ENCODE peak calls at places on chromosomes 11 and 22, in seven cellular contexts. N is Karpas-422, J is lower lobe of right lung, S is foreskin keratinocyte, W is thoracic aorta, V is RWPE2, B is neural progenitor cell. C is an unnamed sample.

GRCh38 chr11:117928818-117929567 is at the start of gene TMPRSS13:
- DNase-seq in N (no peak), J (peak), S (peak), W (no peak), V (no peak), B (no peak), C (peak)

GRCh38 chr11:112877561-112877960 is 83.7 kb upstream of the NCAM1 start:
- DNase-seq in N (no peak), J (no peak), S (no peak), W (no peak), V (no peak), B (peak), C (no peak)

GRCh38 chr11:71185411-71185810 is 67.0 kb downstream of the SHANK2 start:
- DNase-seq in N (no peak), J (no peak), S (no peak), W (no peak), V (no peak), B (no peak), C (no peak)

GRCh38 chr11:45289369-45289768 is 3.2 kb upstream of the SYT13 start:
- DNase-seq in N (no peak), J (no peak), S (no peak), W (no peak), V (no peak), B (no peak), C (no peak)

GRCh38 chr22:44085743-44086741 is 61.9 kb downstream of the PARVB start:
- DNase-seq in N (peak), J (peak), S (peak), W (no peak), V (no peak), B (peak), C (peak)

GRCh38 chr22:45280583-45280972 is 4.2 kb upstream of the UPK3A start:
- DNase-seq in N (no peak), J (no peak), S (no peak), W (no peak), V (no peak), B (no peak), C (no peak)

GRCh38 chr11:68855205-68855978 is 13.7 kb upstream of the CPT1A start:
- DNase-seq in N (no peak), J (peak), S (no peak), W (no peak), V (no peak), B (peak), C (no peak)

GRCh38 chr22:37659066-37659896 is 758 bp downstream of the PDXP start:
- DNase-seq in N (peak), J (peak), S (no peak), W (no peak), V (no peak), B (no peak), C (no peak)

GRCh38 chr11:5596611-5597201 is at the start of gene TRIM6:
- DNase-seq in N (no peak), J (peak), S (no peak), W (no peak), V (peak), B (peak), C (no peak)

DNA sequence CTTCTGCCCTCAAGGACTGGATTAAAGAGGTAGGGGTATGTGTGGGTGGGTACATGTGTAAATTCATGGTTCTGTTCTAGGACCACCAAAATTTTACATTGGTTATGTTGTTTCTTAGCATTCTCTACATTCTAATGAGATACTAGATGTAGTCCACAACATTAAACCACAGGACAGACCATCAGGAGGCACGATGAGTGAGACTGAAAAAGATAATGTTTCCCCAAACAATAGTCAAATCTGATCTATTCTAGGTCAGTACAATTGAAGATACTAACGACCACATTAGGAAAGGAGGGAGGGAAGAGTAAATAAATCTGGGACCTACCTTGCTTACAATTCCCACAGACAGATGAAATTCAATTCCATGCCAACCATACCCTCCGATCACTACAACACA is 42.2 kb downstream of the MRTFA start:
- DNase-seq in N (no peak), J (no peak), S (no peak), W (no peak), V (no peak), B (no peak), C (no peak)
- H3K27ac ChIP-seq in N (peak), J (no peak), S (no peak), W (no peak), V (peak), B (no peak), C (no peak)

GRCh38 chr11:125566235-125566634 is 3.0 kb upstream of the EI24 start:
- DNase-seq in N (no peak), J (no peak), S (no peak), W (no peak), V (no peak), B (no peak), C (no peak)
- H3K27ac ChIP-seq in N (no peak), J (no peak), S (no peak), W (no peak), V (no peak), B (no peak), C (no peak)

DNA sequence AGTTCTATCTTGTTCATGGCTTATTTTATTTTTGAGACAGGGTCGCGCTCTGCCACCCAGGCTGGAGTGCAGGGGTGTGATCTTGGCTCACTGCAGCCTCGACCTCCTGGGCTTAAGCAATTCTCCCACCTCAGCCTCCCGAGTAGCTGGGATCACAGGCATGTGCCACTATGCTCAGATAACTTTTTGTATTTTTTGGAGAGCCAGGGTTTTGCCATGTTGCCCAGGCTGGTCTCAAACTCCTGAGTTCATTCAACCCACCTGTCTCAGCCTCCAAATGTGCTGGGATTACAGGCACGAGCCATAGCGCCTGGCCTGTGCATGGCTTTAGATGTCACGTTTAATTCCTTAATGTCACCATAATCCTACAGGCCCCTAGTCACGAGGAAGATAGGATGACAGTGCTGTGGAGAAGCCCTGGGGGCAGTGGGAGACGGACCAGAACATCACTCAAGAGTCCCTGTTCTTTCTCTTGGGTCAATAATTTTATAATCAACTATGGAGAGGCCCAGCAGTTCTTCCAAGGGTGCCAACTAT is 99.5 kb downstream of the RDX start:
- DNase-seq in N (no peak), J (no peak), S (no peak), W (no peak), V (no peak), B (no peak), C (no peak)
- H3K27ac ChIP-seq in N (no peak), J (no peak), S (no peak), W (no peak), V (peak), B (no peak), C (peak)

GRCh38 chr11:67415501-67416304 is at the start of gene CARNS1:
- DNase-seq in N (no peak), J (no peak), S (no peak), W (no peak), V (no peak), B (peak), C (no peak)
- H3K27ac ChIP-seq in N (no peak), J (peak), S (no peak), W (peak), V (no peak), B (no peak), C (no peak)

DNA sequence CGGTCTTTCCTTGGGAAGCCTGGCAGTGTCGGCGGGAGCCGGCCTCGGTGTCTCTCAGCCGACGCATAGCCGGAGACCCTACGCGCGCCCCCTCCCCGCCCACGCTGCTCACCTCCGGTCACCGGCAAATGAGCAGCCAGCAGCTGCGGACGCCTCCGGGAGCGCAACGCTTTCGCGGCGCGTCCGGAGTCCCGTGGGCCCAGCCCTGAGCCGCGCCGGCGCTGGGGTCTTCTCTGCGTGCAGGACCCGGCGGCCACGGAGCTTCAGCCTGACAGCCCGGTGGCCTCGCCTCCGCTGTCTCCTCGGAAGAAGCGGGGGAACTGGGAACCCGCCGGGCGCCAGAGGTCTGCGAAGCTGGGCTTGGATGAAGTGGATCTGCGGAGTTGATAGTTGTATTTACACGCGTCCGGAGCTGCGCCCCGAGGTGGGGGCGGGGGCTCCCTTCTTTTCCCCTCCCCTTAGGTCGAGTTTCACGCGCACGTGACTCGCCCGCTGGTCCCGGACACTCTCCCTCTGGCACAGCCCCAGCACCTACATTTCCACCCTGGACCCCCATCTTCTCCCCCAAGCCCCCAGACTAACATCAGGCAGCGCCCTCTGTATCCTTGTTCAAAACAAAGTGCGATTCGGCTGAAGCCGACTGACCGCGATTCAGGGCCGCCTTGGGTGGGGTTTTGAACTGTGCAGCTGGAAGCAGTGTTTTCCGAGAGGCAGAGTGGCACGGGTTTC is at the start of gene SLC43A1:
- DNase-seq in N (peak), J (peak), S (no peak), W (no peak), V (no peak), B (peak), C (no peak)
- H3K27ac ChIP-seq in N (peak), J (peak), S (no peak), W (peak), V (no peak), B (no peak), C (no peak)

C was measured in epithelial cell of prostate.